ENCODE peak calls at places on chromosomes 12 and 14, in ten cellular contexts. H is neural progenitor cell, B is mammary epithelial cell, E is heart right ventricle, P is endothelial cell of umbilical vein, I is suprapubic skin, Z is lung, D is lower lobe of right lung, Q is adrenal gland, G is HepG2. K is an unnamed sample.

GRCh38 chr14:95156765-95157194 is 549 bp downstream of the DICER1 start:
- DNase-seq in H (no peak), B (peak; percentile 36), E (peak; percentile 28), P (peak; percentile 34), I (peak; percentile 67), Z (peak; percentile 41), D (peak; percentile 74), Q (peak; percentile 56), G (peak; percentile 7), K (peak; percentile 46)

GRCh38 chr12:71392521-71393145 is 47.0 kb upstream of the LGR5 start:
- DNase-seq in H (peak; percentile 74), B (peak; percentile 64), E (peak; percentile 5), P (peak; percentile 76), I (no peak), Z (no peak), D (no peak), Q (peak; percentile 17), G (peak; percentile 69), K (no peak)

GRCh38 chr12:88793091-88793490 is 212.8 kb upstream of the KITLG start:
- DNase-seq in H (no peak), B (peak; percentile 9), E (no peak), P (no peak), I (no peak), Z (no peak), D (no peak), Q (no peak), G (no peak), K (no peak)

GRCh38 chr12:25557830-25558436 is 4.8 kb upstream of the LMNTD1 start:
- DNase-seq in H (peak; percentile 75), B (peak; percentile 45), E (no peak), P (peak; percentile 42), I (no peak), Z (no peak), D (no peak), Q (peak; percentile 25), G (peak; percentile 11), K (no peak)

GRCh38 chr12:52018448-52019122 is 11.8 kb downstream of the TAMALIN start:
- DNase-seq in H (no peak), B (no peak), E (no peak), P (no peak), I (no peak), Z (no peak), D (no peak), Q (no peak), G (no peak), K (no peak)

GRCh38 chr14:78904094-78904493 is 733.9 kb downstream of the NRXN3 start:
- DNase-seq in H (no peak), B (no peak), E (no peak), P (no peak), I (no peak), Z (no peak), D (no peak), Q (no peak), G (no peak), K (no peak)

GRCh38 chr12:19712041-19712440 is 272.7 kb downstream of the AEBP2 start:
- DNase-seq in H (no peak), B (peak; percentile 76), E (no peak), P (peak; percentile 70), I (no peak), Z (no peak), D (no peak), Q (no peak), G (no peak), K (no peak)

GRCh38 chr12:30687265-30687986 is 8.2 kb downstream of the IPO8 start:
- DNase-seq in H (no peak), B (no peak), E (no peak), P (no peak), I (no peak), Z (no peak), D (no peak), Q (no peak), G (peak; percentile 8), K (no peak)

GRCh38 chr14:63852271-63852816 is 460 bp upstream of the SYNE2 start:
- DNase-seq in H (no peak), B (no peak), E (no peak), P (no peak), I (no peak), Z (no peak), D (no peak), Q (no peak), G (no peak), K (no peak)

GRCh38 chr12:54853933-54854538 is at the start of gene MUCL1:
- DNase-seq in H (peak; percentile 76), B (peak; percentile 71), E (peak; percentile 42), P (peak; percentile 69), I (no peak), Z (peak; percentile 61), D (no peak), Q (peak; percentile 47), G (peak; percentile 48), K (peak; percentile 69)

GRCh38 chr12:93943766-93944165 is 204.6 kb upstream of the PLXNC1 start:
- DNase-seq in H (no peak), B (peak; percentile 41), E (no peak), P (no peak), I (peak; percentile 61), Z (no peak), D (no peak), Q (peak; percentile 71), G (no peak), K (no peak)

GRCh38 chr12:53450936-53451335 is 966 bp upstream of the PCBP2 start:
- DNase-seq in H (no peak), B (no peak), E (no peak), P (no peak), I (no peak), Z (no peak), D (no peak), Q (no peak), G (no peak), K (no peak)

GRCh38 chr12:97716356-97716755 is 253.8 kb downstream of the RMST start:
- DNase-seq in H (peak; percentile 25), B (peak; percentile 19), E (no peak), P (no peak), I (no peak), Z (no peak), D (no peak), Q (no peak), G (peak; percentile 9), K (no peak)
- TF ChIP-seq CTCF in H (peak; percentile 50), B (peak; percentile 42), E (peak; percentile 27), P (no peak), I (peak; percentile 11), Z (no peak), D (peak; percentile 28), Q (no peak), G (peak; percentile 30), K (peak; percentile 19)

GRCh38 chr12:95460901-95461300 is 13.1 kb upstream of the METAP2 start:
- DNase-seq in H (no peak), B (no peak), E (no peak), P (no peak), I (no peak), Z (no peak), D (no peak), Q (no peak), G (no peak), K (no peak)

GRCh38 chr12:95460105-95460504 is 13.8 kb upstream of the METAP2 start:
- DNase-seq in H (no peak), B (no peak), E (no peak), P (no peak), I (no peak), Z (no peak), D (no peak), Q (no peak), G (no peak), K (no peak)

GRCh38 chr12:95463019-95463418 is 10.9 kb upstream of the METAP2 start:
- DNase-seq in H (no peak), B (no peak), E (no peak), P (no peak), I (no peak), Z (no peak), D (no peak), Q (no peak), G (no peak), K (no peak)

GRCh38 chr12:95462551-95462950 is 11.4 kb upstream of the METAP2 start:
- DNase-seq in H (no peak), B (no peak), E (no peak), P (no peak), I (no peak), Z (no peak), D (no peak), Q (no peak), G (no peak), K (no peak)

DNA sequence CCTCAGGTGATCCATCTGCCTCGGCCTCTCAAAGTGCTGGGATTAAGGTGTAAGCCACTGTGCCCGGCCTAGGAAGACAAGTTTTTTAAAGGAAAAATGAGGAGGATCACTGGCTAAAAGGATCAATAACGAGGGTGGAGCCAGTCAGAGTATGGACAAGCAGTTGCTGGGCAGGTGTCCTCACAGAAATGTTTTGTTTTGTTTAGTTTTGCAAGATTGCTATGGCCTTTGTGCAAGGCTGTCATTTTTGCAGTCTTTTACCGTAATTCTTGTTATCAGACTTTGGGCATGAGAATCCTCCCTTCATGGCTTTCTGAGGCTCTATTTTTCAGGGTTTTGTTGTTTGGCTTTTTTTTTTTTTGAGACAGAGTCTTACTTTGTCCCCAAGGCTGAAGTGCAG is 11.9 kb upstream of the METAP2 start:
- DNase-seq in H (no peak), B (no peak), E (no peak), P (no peak), I (no peak), Z (no peak), D (no peak), Q (no peak), G (no peak), K (no peak)
- H3K4me1 ChIP-seq in H (no peaks in the 10 kb centered on the region), B (no peaks in the 10 kb centered on the region), E (no peaks in the 10 kb centered on the region), P (no peaks in the 10 kb centered on the region), I (no peaks in the 10 kb centered on the region), Z (no peaks in the 10 kb centered on the region), D (no peaks in the 10 kb centered on the region), Q (no peaks in the 10 kb centered on the region), G (peaks cover 12% of the 10 kb centered on the region), K (no peaks in the 10 kb centered on the region)

DNA sequence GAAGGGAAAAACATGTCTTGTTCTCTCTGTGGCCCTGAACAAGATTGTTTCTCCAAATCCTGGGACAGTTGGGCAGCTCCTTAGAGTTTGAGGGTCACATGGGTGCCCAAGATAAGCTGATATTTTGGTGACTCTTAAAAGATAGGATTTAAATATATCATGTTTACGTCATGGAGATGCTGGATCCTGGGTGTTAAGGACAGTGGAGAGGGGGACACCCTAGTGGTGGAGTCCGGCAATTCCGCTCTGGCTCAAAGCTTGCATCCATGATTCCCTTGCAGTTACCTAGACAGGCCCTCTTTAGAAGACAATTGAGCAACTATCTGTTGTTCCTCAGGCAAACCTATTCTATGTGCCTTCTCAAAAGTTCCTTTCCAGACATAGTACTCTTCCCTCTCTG is 101.8 kb downstream of the CMKLR1 start:
- DNase-seq in H (peak; percentile 18), B (no peak), E (no peak), P (no peak), I (no peak), Z (no peak), D (no peak), Q (no peak), G (peak; percentile 7), K (no peak)
- TF ChIP-seq CTCF in H (peak; percentile 45), B (peak; percentile 24), E (no peak), P (no peak), I (no peak), Z (no peak), D (no peak), Q (no peak), G (peak; percentile 49), K (no peak)

DNA sequence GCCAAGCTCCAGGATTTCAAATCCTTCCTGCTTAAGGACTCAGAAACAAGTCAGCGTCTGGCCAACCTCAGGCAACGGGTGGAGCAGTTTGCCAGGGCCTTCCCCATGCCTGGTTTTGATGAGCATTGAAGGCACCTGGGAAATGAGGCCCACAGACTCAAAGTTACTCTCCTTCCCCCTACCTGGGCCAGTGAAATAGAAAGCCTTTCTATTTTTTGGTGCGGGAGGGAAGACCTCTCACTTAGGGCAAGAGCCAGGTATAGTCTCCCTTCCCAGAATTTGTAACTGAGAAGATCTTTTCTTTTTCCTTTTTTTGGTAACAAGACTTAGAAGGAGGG is 4.7 kb downstream of the SHMT2 start:
- DNase-seq in H (no peak), B (no peak), E (no peak), P (no peak), I (no peak), Z (no peak), D (no peak), Q (no peak), G (no peak), K (no peak)
- H3K4me1 ChIP-seq in H (peaks cover 44% of the 10 kb centered on the region), B (peaks cover 21% of the 10 kb centered on the region), E (peaks cover 52% of the 10 kb centered on the region), P (peaks cover 22% of the 10 kb centered on the region), I (peaks cover 74% of the 10 kb centered on the region), Z (no peaks in the 10 kb centered on the region), D (peaks cover 35% of the 10 kb centered on the region), Q (peaks cover 25% of the 10 kb centered on the region), G (peaks cover 74% of the 10 kb centered on the region), K (peaks cover 65% of the 10 kb centered on the region)